ENCODE peak calls at places on chromosome 7, in seven cellular contexts. U is HFF-Myc, A is cardiac muscle cell, H is skeletal muscle cell, C is T-helper 1 cell, V is HCEC 1CT, E is DMS79 treated with DMSO at 0.1 percent for 48 hours. G is an unnamed sample.

GRCh38 chr7:14385074-14385473 is 395.6 kb upstream of the ETV1 start:
- DNase-seq in U (no peak), A (no peak), H (no peak), C (no peak), V (peak), E (no peak), G (no peak)

GRCh38 chr7:117800406-117800805 is 72.8 kb downstream of the CTTNBP2 start:
- DNase-seq in U (no peak), A (no peak), H (no peak), C (no peak), V (no peak), E (peak), G (no peak)

GRCh38 chr7:46444266-46444665 is 523.2 kb upstream of the IGFBP3 start:
- DNase-seq in U (peak), A (no peak), H (no peak), C (no peak), V (peak), E (no peak), G (no peak)

GRCh38 chr7:21869785-21870402 is 75.8 kb downstream of the CDCA7L start:
- DNase-seq in U (no peak), A (peak), H (peak), C (no peak), V (no peak), E (no peak), G (no peak)

GRCh38 chr7:30117886-30118285 is 16.9 kb upstream of the MTURN start:
- DNase-seq in U (no peak), A (no peak), H (no peak), C (no peak), V (no peak), E (no peak), G (no peak)

GRCh38 chr7:139108256-139109187 is 998 bp downstream of the ZC3HAV1 start:
- DNase-seq in U (no peak), A (peak), H (no peak), C (no peak), V (peak), E (peak), G (no peak)

GRCh38 chr7:51732951-51733350 is 416.3 kb upstream of the COBL start:
- DNase-seq in U (no peak), A (no peak), H (no peak), C (no peak), V (no peak), E (no peak), G (no peak)

GRCh38 chr7:29989257-29989995 is at the start of gene SCRN1:
- DNase-seq in U (no peak), A (no peak), H (no peak), C (no peak), V (peak), E (peak), G (no peak)